ENCODE peak calls at places on chromosome 7, in eight cellular contexts. K is body of pancreas, J is progenitor cell of endocrine pancreas, O is WERI-Rb-1, B is bronchial epithelial cell, U is fibroblast of the aortic adventitia, I is astrocyte of the cerebellum, D is epithelial cell of esophagus. G is an unnamed sample.

GRCh38 chr7:50703654-50704053 is 79.0 kb downstream of the GRB10 start:
- DNase-seq in D (peak), B (peak), K (no peak), J (no peak), U (no peak), O (no peak), I (no peak), G (no peak)

GRCh38 chr7:44489955-44490350 is 505 bp downstream of the NUDCD3 start:
- DNase-seq in J (no peak), I (no peak), B (peak), U (peak), K (no peak), O (no peak), D (peak), G (no peak)

GRCh38 chr7:37430126-37430525 is 18.5 kb downstream of the ELMO1 start:
- DNase-seq in K (no peak), D (no peak), I (no peak), O (no peak), U (no peak), J (no peak), B (no peak), G (no peak)

GRCh38 chr7:99137418-99138180 is 6.3 kb downstream of the SMURF1 start:
- DNase-seq in I (peak), B (peak), K (no peak), O (no peak), U (peak), J (peak), D (peak), G (no peak)

GRCh38 chr7:93062599-93062998 is 55.2 kb downstream of the SAMD9 start:
- DNase-seq in U (no peak), J (no peak), B (no peak), K (no peak), I (no peak), O (no peak), D (no peak), G (no peak)

GRCh38 chr7:137820677-137821420 is 25.9 kb downstream of the DGKI start:
- DNase-seq in I (peak), D (peak), U (peak), K (peak), B (no peak), O (peak), J (no peak), G (peak)

GRCh38 chr7:117639966-117640365 is 160.1 kb downstream of the CFTR start:
- DNase-seq in U (no peak), D (no peak), K (no peak), O (no peak), I (no peak), B (no peak), J (no peak), G (no peak)

GRCh38 chr7:35185908-35186731 is 67.8 kb downstream of the TBX20 start:
- DNase-seq in I (no peak), D (peak), U (peak), B (peak), K (peak), O (peak), J (peak), G (peak)

GRCh38 chr7:47565841-47566240 is 16.1 kb downstream of the TNS3 start:
- DNase-seq in U (no peak), B (no peak), I (no peak), D (no peak), J (no peak), K (no peak), O (peak), G (no peak)

GRCh38 chr7:47557317-47557985 is 24.5 kb downstream of the TNS3 start:
- DNase-seq in K (no peak), I (no peak), U (peak), J (no peak), D (no peak), B (no peak), O (no peak), G (no peak)

GRCh38 chr7:47557986-47558670 is 23.8 kb downstream of the TNS3 start:
- DNase-seq in D (peak), I (no peak), J (no peak), O (no peak), K (no peak), U (no peak), B (peak), G (no peak)

GRCh38 chr7:47559306-47560220 is 22.3 kb downstream of the TNS3 start:
- DNase-seq in K (no peak), J (no peak), O (no peak), I (no peak), D (no peak), B (no peak), U (no peak), G (no peak)

DNA sequence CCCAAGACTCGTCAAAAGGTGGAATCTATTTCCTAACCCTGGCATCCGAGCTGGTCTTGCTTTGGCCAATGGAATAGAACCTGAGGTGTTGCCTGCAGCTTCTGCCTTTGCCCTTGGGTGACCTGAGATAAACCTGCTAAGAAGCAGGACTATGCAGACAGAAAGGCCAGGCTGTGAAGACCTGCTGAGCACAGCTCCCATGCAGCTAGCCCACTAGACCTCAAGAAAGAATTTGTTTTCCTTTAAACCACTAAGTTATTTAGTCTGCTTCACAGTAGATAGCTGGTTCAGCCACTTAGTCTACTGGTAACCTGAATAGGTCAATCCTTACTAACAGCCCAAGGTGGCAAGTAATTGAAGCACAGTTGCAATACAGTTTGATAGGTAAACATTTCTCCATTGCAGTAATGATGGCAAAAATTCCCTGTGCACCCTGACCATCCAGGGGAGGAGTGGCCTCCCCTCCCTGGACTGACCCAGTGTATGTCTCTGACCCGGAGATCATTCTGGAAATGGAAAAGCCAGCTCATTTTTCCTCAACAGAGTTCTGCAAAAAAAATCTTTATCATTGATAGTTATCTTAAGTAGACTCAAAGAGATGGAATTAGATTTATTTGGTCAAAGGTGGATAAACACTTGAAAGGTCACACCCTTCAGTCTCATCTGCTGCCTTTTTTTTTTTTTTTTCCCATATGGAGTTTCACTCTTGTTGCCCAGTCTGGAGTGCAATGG is 20.0 kb downstream of the TNS3 start:
- DNase-seq in B (no peak), O (peak), I (no peak), U (no peak), J (no peak), K (no peak), D (no peak), G (no peak)
- TF ChIP-seq CTCF in B (no peak), O (no peak), I (no peak), U (no peak), J (no peak), K (no peak), D (no peak), G (no peak)

GRCh38 chr7:135170223-135170997 is at the start of gene CYREN:
- DNase-seq in I (peak), J (peak), K (peak), O (peak), U (peak), D (peak), B (peak), G (peak)
- TF ChIP-seq CTCF in I (peak), J (peak), K (peak), O (peak), U (peak), D (peak), B (peak), G (peak)

GRCh38 chr7:111677848-111678247 is 115.6 kb upstream of the IMMP2L start:
- DNase-seq in I (no peak), U (peak), D (peak), K (no peak), O (no peak), B (peak), J (no peak), G (no peak)

GRCh38 chr7:111678986-111679385 is 116.7 kb upstream of the IMMP2L start:
- DNase-seq in O (no peak), I (no peak), D (no peak), J (no peak), K (no peak), B (no peak), U (peak), G (no peak)

GRCh38 chr7:111682576-111683372 is 120.5 kb upstream of the IMMP2L start:
- DNase-seq in J (no peak), I (no peak), U (peak), K (no peak), D (no peak), B (no peak), O (no peak), G (no peak)

GRCh38 chr7:111678281-111678680 is 116.0 kb upstream of the IMMP2L start:
- DNase-seq in D (peak), I (no peak), K (no peak), O (no peak), U (peak), J (no peak), B (peak), G (no peak)

DNA sequence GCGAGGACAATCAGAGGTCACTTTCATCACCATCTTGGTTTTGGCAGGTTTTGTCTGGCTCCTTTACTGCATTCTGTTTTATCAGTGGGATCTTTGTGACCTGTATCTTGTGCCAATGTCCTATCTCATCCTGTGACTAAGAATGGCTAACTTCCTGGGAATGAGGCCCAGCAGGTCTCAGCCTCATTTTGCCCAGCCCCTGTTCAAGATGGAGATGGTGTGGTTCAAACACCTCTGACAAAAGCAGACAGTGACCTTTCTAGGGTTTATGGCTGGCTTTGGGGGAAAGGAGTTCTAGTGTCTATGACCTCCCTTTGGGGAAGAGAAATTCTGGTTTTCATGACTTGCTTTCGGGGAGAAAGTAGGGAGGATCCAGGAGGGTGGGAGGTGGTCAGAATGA is 117.7 kb upstream of the IMMP2L start:
- DNase-seq in O (no peak), U (peak), J (no peak), D (peak), K (no peak), I (no peak), B (peak), G (no peak)
- TF ChIP-seq CTCF in O (no peak), U (no peak), J (no peak), D (no peak), K (no peak), I (no peak), B (no peak), G (no peak)

DNA sequence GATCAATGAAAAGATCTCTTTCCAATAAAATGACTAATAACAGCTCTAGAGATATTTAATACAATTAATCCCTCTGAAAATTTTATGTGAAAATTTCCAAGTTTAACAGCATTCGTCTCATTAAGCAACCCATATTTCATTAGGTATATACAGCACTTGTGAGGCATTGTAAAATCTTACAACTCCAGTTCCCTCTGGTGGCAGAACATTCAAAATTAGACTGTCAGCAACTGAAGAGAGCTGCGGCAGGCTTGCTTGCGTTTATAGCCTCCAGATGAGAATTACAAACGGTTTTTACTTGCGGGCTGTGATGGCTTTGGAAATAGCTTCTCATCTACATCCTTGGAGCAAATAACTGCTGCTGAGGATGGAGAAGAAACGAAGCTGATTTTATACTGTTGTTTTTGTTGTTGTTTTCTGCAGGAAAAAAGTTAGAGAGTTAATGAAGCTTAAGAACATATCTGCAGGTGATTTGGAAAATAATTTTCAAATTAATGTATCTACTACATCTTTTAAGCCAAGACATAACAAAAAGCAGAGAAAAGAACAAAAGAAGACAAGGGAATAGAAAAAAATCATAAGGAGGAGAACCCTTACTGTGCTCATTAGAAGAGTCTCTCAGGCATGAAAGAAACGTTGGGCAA is 171.3 kb downstream of the MAGI2 start:
- DNase-seq in O (peak), B (peak), K (no peak), U (peak), J (no peak), D (peak), I (peak), G (no peak)
- TF ChIP-seq CTCF in O (peak), B (peak), K (no peak), U (peak), J (peak), D (peak), I (peak), G (no peak)

DNA sequence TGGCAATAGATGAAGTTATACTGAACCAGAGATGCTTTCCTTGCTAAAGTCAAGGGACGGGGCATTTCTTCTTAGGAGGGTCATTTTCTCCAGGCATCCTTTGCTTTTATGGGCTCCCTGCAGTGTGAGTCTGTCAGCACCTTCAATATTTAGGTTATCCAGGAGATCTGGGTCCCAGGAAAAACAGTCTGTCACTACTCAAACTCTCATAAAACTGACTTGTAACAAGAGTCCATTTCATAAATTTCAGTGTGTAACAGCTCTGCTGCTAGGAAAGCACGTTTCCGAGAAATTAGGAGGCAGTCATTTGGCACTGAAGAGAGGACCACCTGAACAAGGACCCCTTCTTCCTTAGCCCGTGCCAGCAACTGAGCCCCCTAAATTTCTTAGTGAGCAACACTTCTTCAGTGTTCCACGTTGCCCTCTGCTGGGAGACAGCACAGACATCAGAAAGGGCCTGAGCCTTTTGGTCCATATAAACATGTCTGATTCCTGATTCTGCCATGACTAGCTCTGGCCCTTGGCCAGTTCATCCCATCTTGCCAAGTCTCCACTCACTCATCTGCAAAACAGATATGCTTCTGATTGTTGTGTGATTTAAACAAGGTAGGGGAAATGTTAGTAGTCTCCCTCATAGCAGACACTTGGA is 7.2 kb downstream of the GCC1 start:
- DNase-seq in K (no peak), J (no peak), U (peak), D (no peak), I (no peak), O (peak), B (peak), G (no peak)
- TF ChIP-seq CTCF in K (no peak), J (peak), U (peak), D (peak), I (peak), O (peak), B (peak), G (peak)

DNA sequence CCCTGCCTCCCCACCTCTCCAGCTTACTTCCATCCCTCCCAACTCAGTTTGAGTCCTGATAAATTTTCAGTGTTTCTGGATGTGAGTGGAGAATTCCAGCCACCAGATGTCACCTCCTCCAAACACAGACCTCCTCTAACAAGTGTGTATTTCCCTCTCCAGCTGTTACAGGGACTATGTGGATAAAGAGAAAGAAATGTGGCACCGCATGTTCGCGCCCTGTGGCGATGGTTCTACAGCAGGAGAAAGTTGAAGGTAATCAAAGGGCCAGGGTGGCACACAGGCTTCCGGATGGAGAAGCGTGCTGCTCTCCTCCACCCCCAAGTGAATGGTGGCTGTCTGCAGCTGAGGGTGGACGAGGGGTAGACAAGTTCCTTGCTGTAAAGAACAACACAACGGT is 14.7 kb downstream of the FKBP6 start:
- DNase-seq in I (peak), O (no peak), J (no peak), B (peak), U (peak), K (peak), D (peak), G (no peak)
- TF ChIP-seq CTCF in I (peak), O (peak), J (peak), B (peak), U (peak), K (no peak), D (peak), G (no peak)

G was measured in GM13976.